ENCODE peak calls at places on chromosomes 11 and 22, in seven cellular contexts. One of them, this sample, is unnamed.
A peak's percentile ranks its signal among the peaks of the same experiment; 100 is the strongest.

GRCh38 chr11:80365315-80365714 is 924.5 kb upstream of the TENM4 start:
- DNase-seq in activated T-cell treated with anti-CD3 and anti-CD28 coated beads, Interleukin-2, amount 50 U/mL, for 48 hours: no peak
- DNase-seq in T-cell: no peak
- DNase-seq in CD4-positive, CD25-positive, alpha-beta regulatory T cell: no peak
- DNase-seq in neural crest cell: no peak
- DNase-seq in NCI-H1694 treated with DMSO at 0.1 percent for 48 hours: no peak
- DNase-seq in stimulated activated CD4-positive, alpha-beta T cell treated with anti-CD3 and anti-CD28 coated beads, Interleukin-4, amount 100 ng/mL, for 1 hour: no peak
- DNase-seq in this sample: no peak

GRCh38 chr22:17536269-17536668 is 27.0 kb upstream of the SLC25A18 start:
- DNase-seq in activated T-cell treated with anti-CD3 and anti-CD28 coated beads, Interleukin-2, amount 50 U/mL, for 48 hours: no peak
- DNase-seq in T-cell: no peak
- DNase-seq in CD4-positive, CD25-positive, alpha-beta regulatory T cell: no peak
- DNase-seq in neural crest cell: no peak
- DNase-seq in NCI-H1694 treated with DMSO at 0.1 percent for 48 hours: no peak
- DNase-seq in stimulated activated CD4-positive, alpha-beta T cell treated with anti-CD3 and anti-CD28 coated beads, Interleukin-4, amount 100 ng/mL, for 1 hour: no peak
- DNase-seq in this sample: peak; percentile 88

GRCh38 chr11:63795066-63795465 is 18.2 kb upstream of the SPINDOC start:
- DNase-seq in activated T-cell treated with anti-CD3 and anti-CD28 coated beads, Interleukin-2, amount 50 U/mL, for 48 hours: no peak
- DNase-seq in T-cell: no peak
- DNase-seq in CD4-positive, CD25-positive, alpha-beta regulatory T cell: no peak
- DNase-seq in neural crest cell: no peak
- DNase-seq in NCI-H1694 treated with DMSO at 0.1 percent for 48 hours: no peak
- DNase-seq in stimulated activated CD4-positive, alpha-beta T cell treated with anti-CD3 and anti-CD28 coated beads, Interleukin-4, amount 100 ng/mL, for 1 hour: no peak
- DNase-seq in this sample: no peak

GRCh38 chr22:32880531-32880905 is 79.0 kb downstream of the TIMP3 start:
- DNase-seq in activated T-cell treated with anti-CD3 and anti-CD28 coated beads, Interleukin-2, amount 50 U/mL, for 48 hours: no peak
- DNase-seq in T-cell: no peak
- DNase-seq in CD4-positive, CD25-positive, alpha-beta regulatory T cell: no peak
- DNase-seq in neural crest cell: no peak
- DNase-seq in NCI-H1694 treated with DMSO at 0.1 percent for 48 hours: no peak
- DNase-seq in stimulated activated CD4-positive, alpha-beta T cell treated with anti-CD3 and anti-CD28 coated beads, Interleukin-4, amount 100 ng/mL, for 1 hour: no peak
- DNase-seq in this sample: no peak

GRCh38 chr22:44671742-44672141 is 30.3 kb upstream of the PRR5 start:
- DNase-seq in activated T-cell treated with anti-CD3 and anti-CD28 coated beads, Interleukin-2, amount 50 U/mL, for 48 hours: no peak
- DNase-seq in T-cell: peak; percentile 20
- DNase-seq in CD4-positive, CD25-positive, alpha-beta regulatory T cell: peak; percentile 12
- DNase-seq in neural crest cell: no peak
- DNase-seq in NCI-H1694 treated with DMSO at 0.1 percent for 48 hours: no peak
- DNase-seq in stimulated activated CD4-positive, alpha-beta T cell treated with anti-CD3 and anti-CD28 coated beads, Interleukin-4, amount 100 ng/mL, for 1 hour: no peak
- DNase-seq in this sample: no peak

GRCh38 chr11:1889527-1889930 is 2.2 kb downstream of the PRR33 start:
- DNase-seq in activated T-cell treated with anti-CD3 and anti-CD28 coated beads, Interleukin-2, amount 50 U/mL, for 48 hours: no peak
- DNase-seq in T-cell: no peak
- DNase-seq in CD4-positive, CD25-positive, alpha-beta regulatory T cell: no peak
- DNase-seq in neural crest cell: no peak
- DNase-seq in NCI-H1694 treated with DMSO at 0.1 percent for 48 hours: no peak
- DNase-seq in stimulated activated CD4-positive, alpha-beta T cell treated with anti-CD3 and anti-CD28 coated beads, Interleukin-4, amount 100 ng/mL, for 1 hour: peak; percentile 23
- DNase-seq in this sample: peak; percentile 69

GRCh38 chr11:64334764-64335741 is 5.0 kb upstream of the CCDC88B start:
- DNase-seq in activated T-cell treated with anti-CD3 and anti-CD28 coated beads, Interleukin-2, amount 50 U/mL, for 48 hours: peak; percentile 77
- DNase-seq in T-cell: no peak
- DNase-seq in CD4-positive, CD25-positive, alpha-beta regulatory T cell: no peak
- DNase-seq in neural crest cell: no peak
- DNase-seq in NCI-H1694 treated with DMSO at 0.1 percent for 48 hours: peak; percentile 95
- DNase-seq in stimulated activated CD4-positive, alpha-beta T cell treated with anti-CD3 and anti-CD28 coated beads, Interleukin-4, amount 100 ng/mL, for 1 hour: no peak
- DNase-seq in this sample: no peak

GRCh38 chr11:18791175-18792065 is at the start of gene PTPN5:
- DNase-seq in activated T-cell treated with anti-CD3 and anti-CD28 coated beads, Interleukin-2, amount 50 U/mL, for 48 hours: no peak
- DNase-seq in T-cell: no peak
- DNase-seq in CD4-positive, CD25-positive, alpha-beta regulatory T cell: no peak
- DNase-seq in neural crest cell: peak; percentile 19
- DNase-seq in NCI-H1694 treated with DMSO at 0.1 percent for 48 hours: no peak
- DNase-seq in stimulated activated CD4-positive, alpha-beta T cell treated with anti-CD3 and anti-CD28 coated beads, Interleukin-4, amount 100 ng/mL, for 1 hour: no peak
- DNase-seq in this sample: no peak

GRCh38 chr11:118264568-118265470 is 722 bp upstream of the MPZL2 start:
- DNase-seq in activated T-cell treated with anti-CD3 and anti-CD28 coated beads, Interleukin-2, amount 50 U/mL, for 48 hours: no peak
- DNase-seq in T-cell: no peak
- DNase-seq in CD4-positive, CD25-positive, alpha-beta regulatory T cell: no peak
- DNase-seq in neural crest cell: no peak
- DNase-seq in NCI-H1694 treated with DMSO at 0.1 percent for 48 hours: no peak
- DNase-seq in stimulated activated CD4-positive, alpha-beta T cell treated with anti-CD3 and anti-CD28 coated beads, Interleukin-4, amount 100 ng/mL, for 1 hour: no peak
- DNase-seq in this sample: no peak

GRCh38 chr22:50599816-50600454 is 658 bp upstream of the MAPK8IP2 start:
- DNase-seq in activated T-cell treated with anti-CD3 and anti-CD28 coated beads, Interleukin-2, amount 50 U/mL, for 48 hours: peak; percentile 72
- DNase-seq in T-cell: peak; percentile 68
- DNase-seq in CD4-positive, CD25-positive, alpha-beta regulatory T cell: peak; percentile 35
- DNase-seq in neural crest cell: peak; percentile 76
- DNase-seq in NCI-H1694 treated with DMSO at 0.1 percent for 48 hours: no peak
- DNase-seq in stimulated activated CD4-positive, alpha-beta T cell treated with anti-CD3 and anti-CD28 coated beads, Interleukin-4, amount 100 ng/mL, for 1 hour: peak; percentile 66
- DNase-seq in this sample: peak; percentile 89

This sample was measured in aorta.